ENCODE peak calls at places on chromosomes 3 and 15, in eight cellular contexts. X is heart left ventricle, P is A549, Y is spleen, O is ovary, M is transverse colon, S is stomach, D is K562. G is an unnamed sample.
A peak's percentile ranks its signal among the peaks of the same experiment; 100 is the strongest.

GRCh38 chr3:173865900-173866498 is 468.5 kb downstream of the NLGN1 start:
- DNase-seq in O (no peak), P (no peak), M (no peak), D (no peak), Y (no peak), S (no peak), X (no peak), G (no peak)

GRCh38 chr15:40108061-40108854 is 421 bp downstream of the BMF start:
- DNase-seq in O (peak; percentile 86), P (peak; percentile 44), X (peak; percentile 66), M (peak; percentile 65), Y (no peak), S (peak; percentile 56), D (no peak), G (peak; percentile 85)

GRCh38 chr15:92613841-92614240 is 41.7 kb downstream of the FAM174B start:
- DNase-seq in X (no peak), P (no peak), O (no peak), S (peak; percentile 23), M (no peak), D (no peak), Y (no peak), G (peak; percentile 18)

GRCh38 chr3:126672741-126673140 is 17.8 kb upstream of the TXNRD3 start:
- DNase-seq in S (no peak), Y (peak; percentile 44), D (no peak), X (no peak), P (no peak), M (no peak), O (no peak), G (no peak)

GRCh38 chr15:101056366-101057334 is 137.5 kb downstream of the LRRK1 start:
- DNase-seq in D (no peak), S (peak; percentile 24), M (no peak), P (no peak), X (no peak), O (no peak), Y (peak; percentile 84), G (no peak)

GRCh38 chr3:195823998-195824397 is 12.3 kb upstream of the MUC4 start:
- DNase-seq in M (peak; percentile 44), Y (no peak), P (no peak), S (peak; percentile 63), D (no peak), O (no peak), X (no peak), G (no peak)

GRCh38 chr3:121064121-121064520 is 156.1 kb downstream of the STXBP5L start:
- DNase-seq in X (no peak), S (no peak), Y (no peak), P (no peak), O (no peak), D (no peak), M (no peak), G (no peak)

GRCh38 chr3:166837535-166837934 is 542.6 kb downstream of the ZBBX start:
- DNase-seq in Y (no peak), S (no peak), M (no peak), O (no peak), X (no peak), D (no peak), P (no peak), G (no peak)

GRCh38 chr15:90201150-90201943 is at the start of gene SEMA4B:
- DNase-seq in O (peak; percentile 80), D (peak; percentile 95), X (peak; percentile 78), S (peak; percentile 85), M (peak; percentile 87), P (peak; percentile 92), Y (peak; percentile 97), G (peak; percentile 73)

GRCh38 chr3:155102329-155102728 is 22.2 kb downstream of the MME start:
- DNase-seq in D (no peak), X (no peak), O (no peak), M (no peak), Y (no peak), S (no peak), P (no peak), G (no peak)

GRCh38 chr3:40053663-40054062 is 244.3 kb downstream of the MYRIP start:
- DNase-seq in X (no peak), Y (no peak), M (no peak), P (no peak), S (no peak), D (no peak), O (no peak), G (no peak)

GRCh38 chr3:160343132-160343531 is 55.9 kb downstream of the IFT80 start:
- DNase-seq in S (no peak), D (no peak), P (no peak), M (no peak), Y (no peak), X (no peak), O (no peak), G (no peak)

GRCh38 chr3:178719036-178719635 is 182.9 kb downstream of the KCNMB2 start:
- DNase-seq in D (no peak), P (no peak), O (no peak), X (no peak), M (peak; percentile 8), S (no peak), Y (no peak), G (no peak)

GRCh38 chr15:34588046-34588674 is 4.7 kb upstream of the GOLGA8B start:
- DNase-seq in Y (peak; percentile 66), D (peak; percentile 72), S (peak; percentile 64), X (peak; percentile 62), P (peak; percentile 71), M (peak; percentile 64), O (peak; percentile 63), G (peak; percentile 65)

GRCh38 chr3:56914646-56915045 is 112.9 kb upstream of the ARHGEF3 start:
- DNase-seq in D (no peak), P (no peak), O (no peak), S (no peak), M (no peak), Y (no peak), X (no peak), G (no peak)

GRCh38 chr3:56115698-56116097 is 352.6 kb downstream of the ERC2 start:
- DNase-seq in P (no peak), X (no peak), M (no peak), D (no peak), O (no peak), S (no peak), Y (no peak), G (no peak)

GRCh38 chr3:52299247-52299657 is 11.6 kb downstream of the GLYCTK start:
- DNase-seq in D (no peak), O (peak; percentile 51), Y (no peak), S (no peak), P (no peak), M (no peak), X (no peak), G (no peak)

GRCh38 chr3:66593978-66594377 is 93.2 kb upstream of the LRIG1 start:
- DNase-seq in M (no peak), D (no peak), Y (no peak), P (peak; percentile 21), X (no peak), O (no peak), S (no peak), G (no peak)

GRCh38 chr3:52128118-52128683 is 26.0 kb downstream of the POC1A start:
- DNase-seq in M (no peak), Y (no peak), X (no peak), S (peak; percentile 53), D (peak; percentile 83), O (no peak), P (peak; percentile 59), G (no peak)

GRCh38 chr3:129035360-129036233 is 25.0 kb upstream of the GP9 start:
- DNase-seq in X (no peak), D (no peak), M (no peak), Y (no peak), S (no peak), O (peak; percentile 7), P (no peak), G (no peak)

GRCh38 chr3:157311633-157312365 is 124.9 kb upstream of the PTX3 start:
- DNase-seq in Y (no peak), X (no peak), S (no peak), M (no peak), O (no peak), P (no peak), D (no peak), G (no peak)

GRCh38 chr3:182920515-182921084 is 59.7 kb downstream of the DCUN1D1 start:
- DNase-seq in S (no peak), D (peak; percentile 70), Y (no peak), X (no peak), O (no peak), P (peak; percentile 18), M (no peak), G (no peak)

GRCh38 chr3:42503251-42503924 is 945 bp downstream of the VIPR1 start:
- DNase-seq in Y (peak; percentile 47), O (no peak), M (peak; percentile 14), S (peak; percentile 23), X (no peak), P (no peak), D (no peak), G (no peak)

GRCh38 chr15:59457103-59457502 is 19.1 kb downstream of the FAM81A start:
- DNase-seq in P (no peak), D (no peak), S (no peak), Y (no peak), X (no peak), M (no peak), O (no peak), G (no peak)

GRCh38 chr15:59456114-59456513 is 18.1 kb downstream of the FAM81A start:
- DNase-seq in P (no peak), S (peak; percentile 87), Y (no peak), X (no peak), D (no peak), O (no peak), M (peak; percentile 89), G (peak; percentile 77)

GRCh38 chr15:59461521-59461920 is 23.5 kb downstream of the FAM81A start:
- DNase-seq in D (no peak), S (no peak), O (no peak), M (no peak), P (no peak), X (no peak), Y (no peak), G (no peak)
- H3K9me3 ChIP-seq in D (no peaks in the 10 kb centered on the region), S (peaks cover 7% of the 10 kb centered on the region), O (no peaks in the 10 kb centered on the region), M (no peaks in the 10 kb centered on the region), P (peaks cover 15% of the 10 kb centered on the region), X (peaks cover 20% of the 10 kb centered on the region), Y (no peaks in the 10 kb centered on the region), G (no peaks in the 10 kb centered on the region)

DNA sequence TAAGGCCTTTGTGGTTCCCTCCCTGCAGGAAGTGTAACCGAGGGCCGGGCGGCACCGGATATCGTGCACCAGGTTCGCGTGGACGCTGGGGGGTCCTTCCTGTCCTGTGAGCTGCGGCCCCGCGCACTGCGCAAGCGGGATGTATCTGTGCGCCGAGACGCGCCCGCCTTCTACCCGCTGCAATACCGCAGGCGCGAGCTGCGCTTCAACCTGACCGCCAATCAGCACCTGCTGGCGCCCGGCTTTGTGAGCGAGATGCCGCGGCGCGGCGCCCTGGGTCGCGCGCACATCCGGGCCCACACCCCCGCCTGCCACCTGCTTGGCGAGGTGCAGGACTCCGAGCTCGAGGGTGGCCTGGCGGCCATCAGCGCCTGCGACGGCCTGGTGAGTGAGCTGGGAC is 35.9 kb downstream of the SAXO2 start:
- DNase-seq in X (no peak), S (no peak), O (no peak), P (no peak), M (peak; percentile 27), D (no peak), Y (peak; percentile 86), G (no peak)
- TF ChIP-seq POLR2A in X (no peak), S (no peak), O (no peak), P (no peak), M (no peak), D (no peak), Y (no peak), G (no peak)

GRCh38 chr3:63969866-63970265 is 53.4 kb downstream of the PSMD6 start:
- DNase-seq in S (no peak), P (no peak), O (no peak), D (no peak), M (no peak), Y (no peak), X (no peak), G (no peak)
- H3K4me1 ChIP-seq in S (peaks cover 95% of the 10 kb centered on the region), P (peaks cover 36% of the 10 kb centered on the region), O (peaks cover 9% of the 10 kb centered on the region), D (peaks cover 7% of the 10 kb centered on the region), M (peaks cover 76% of the 10 kb centered on the region), Y (peaks cover 35% of the 10 kb centered on the region), X (peaks cover 90% of the 10 kb centered on the region), G (peaks cover 97% of the 10 kb centered on the region)

GRCh38 chr15:21261965-21262850 is 178.1 kb downstream of the POTEB3 start:
- DNase-seq in D (no peak), P (no peak), O (peak; percentile 37), X (peak; percentile 28), M (no peak), S (no peak), Y (peak; percentile 84), G (no peak)
- H3K9me3 ChIP-seq in D (no peaks in the 10 kb centered on the region), P (peaks cover 30% of the 10 kb centered on the region), O (no peaks in the 10 kb centered on the region), X (no peaks in the 10 kb centered on the region), M (no peaks in the 10 kb centered on the region), S (peaks cover 20% of the 10 kb centered on the region), Y (no peaks in the 10 kb centered on the region), G (no peaks in the 10 kb centered on the region)